ENCODE peak calls at places on chromosome 19, in nine cellular contexts. U is Peyer's patch, Z is progenitor cell of endocrine pancreas, T is AML-193, L is amniotic epithelial cell, H is fibroblast of lung, V is neuronal stem cell, K is Right ventricle myocardium superior, S is Kasumi-1. Y is an unnamed sample.

GRCh38 chr19:45852941-45853340 is 10.0 kb downstream of the SYMPK start:
- DNase-seq in U (no peak), H (peak; percentile 10), S (no peak), K (no peak), T (no peak), L (no peak), V (no peak), Z (no peak), Y (no peak)

GRCh38 chr19:42135836-42136235 is 3.6 kb upstream of the POU2F2 start:
- DNase-seq in V (no peak), U (no peak), K (no peak), L (no peak), S (peak; percentile 68), H (no peak), Z (no peak), T (no peak), Y (no peak)

GRCh38 chr19:48509467-48510194 is 2.0 kb downstream of the LMTK3 start:
- DNase-seq in Z (no peak), K (no peak), S (no peak), T (no peak), H (no peak), L (peak; percentile 32), V (no peak), U (no peak), Y (no peak)

GRCh38 chr19:16442386-16443276 is 29.1 kb downstream of the EPS15L1 start:
- DNase-seq in S (no peak), T (no peak), H (no peak), K (peak; percentile 65), V (no peak), U (peak; percentile 65), Z (no peak), L (no peak), Y (no peak)

GRCh38 chr19:21256722-21257121 is 72.5 kb downstream of the ZNF708 start:
- DNase-seq in K (no peak), L (peak; percentile 9), T (peak; percentile 11), H (peak; percentile 13), V (no peak), S (peak; percentile 8), U (no peak), Z (no peak), Y (no peak)

GRCh38 chr19:13463296-13463695 is 43.0 kb downstream of the CACNA1A start:
- DNase-seq in T (peak; percentile 0), V (peak; percentile 62), U (no peak), Z (peak; percentile 55), S (peak; percentile 2), L (no peak), H (peak; percentile 6), K (no peak), Y (peak; percentile 3)

GRCh38 chr19:6531956-6532243 is 1.1 kb downstream of the TNFSF9 start:
- DNase-seq in K (no peak), V (no peak), H (no peak), L (no peak), T (no peak), S (no peak), U (no peak), Z (no peak), Y (no peak)

GRCh38 chr19:48230555-48231129 is 25.1 kb downstream of the CARD8 start:
- DNase-seq in Z (no peak), S (no peak), V (no peak), K (no peak), T (no peak), L (no peak), U (no peak), H (no peak), Y (no peak)

GRCh38 chr19:30070198-30070969 is 128.3 kb downstream of the URI1 start:
- DNase-seq in H (no peak), K (no peak), V (peak; percentile 72), Z (no peak), T (no peak), S (no peak), U (peak; percentile 25), L (no peak), Y (no peak)

GRCh38 chr19:6693681-6694080 is 23.7 kb upstream of the TNFSF14 start:
- DNase-seq in L (no peak), U (no peak), S (no peak), T (no peak), K (no peak), H (no peak), V (no peak), Z (no peak), Y (no peak)

GRCh38 chr19:40245506-40246128 is 19.1 kb upstream of the CCNP start:
- DNase-seq in U (no peak), S (no peak), T (no peak), L (no peak), K (peak; percentile 40), Z (no peak), V (no peak), H (no peak), Y (no peak)

GRCh38 chr19:5775668-5776309 is 8.8 kb downstream of the PRR22 start:
- DNase-seq in T (no peak), U (no peak), H (peak; percentile 21), K (no peak), L (peak; percentile 42), S (no peak), Z (no peak), V (no peak), Y (no peak)

GRCh38 chr19:50065938-50066337 is 40.1 kb downstream of the ZNF473 start:
- DNase-seq in U (no peak), Z (no peak), K (no peak), L (no peak), V (no peak), S (no peak), H (no peak), T (no peak), Y (no peak)

GRCh38 chr19:39390460-39390758 is 497 bp downstream of the PAF1 start:
- DNase-seq in H (no peak), S (no peak), V (no peak), Z (no peak), U (peak; percentile 90), K (no peak), L (no peak), T (peak; percentile 31), Y (no peak)

GRCh38 chr19:13984875-13985741 is 21.0 kb downstream of the RFX1 start:
- DNase-seq in L (peak; percentile 39), S (no peak), K (no peak), Z (no peak), V (no peak), H (no peak), T (no peak), U (peak; percentile 81), Y (no peak)

GRCh38 chr19:18093439-18094161 is 4.0 kb upstream of the MAST3 start:
- DNase-seq in Z (no peak), L (peak; percentile 38), V (no peak), U (no peak), K (no peak), S (no peak), H (no peak), T (no peak), Y (no peak)

GRCh38 chr19:4537953-4538600 is 1.8 kb downstream of the LRG1 start:
- DNase-seq in U (no peak), L (no peak), K (no peak), T (no peak), V (no peak), S (no peak), H (no peak), Z (no peak), Y (no peak)

GRCh38 chr19:35524181-35524838 is 3.8 kb downstream of the SBSN start:
- DNase-seq in U (no peak), T (no peak), Z (no peak), L (no peak), S (no peak), H (no peak), V (no peak), K (no peak), Y (no peak)

GRCh38 chr19:8641908-8642547 is 11.6 kb downstream of the NFILZ start:
- DNase-seq in Z (no peak), V (no peak), S (peak; percentile 62), L (peak; percentile 54), K (no peak), U (no peak), H (peak; percentile 58), T (peak; percentile 74), Y (peak; percentile 75)

GRCh38 chr19:3580156-3580955 is 4.9 kb upstream of the GIPC3 start:
- DNase-seq in U (no peak), V (no peak), T (no peak), K (no peak), S (no peak), H (peak; percentile 98), Z (no peak), L (peak; percentile 93), Y (peak; percentile 93)

GRCh38 chr19:11050323-11051114 is 38.7 kb upstream of the LDLR start:
- DNase-seq in K (no peak), H (no peak), L (no peak), S (no peak), V (no peak), T (no peak), U (no peak), Z (no peak), Y (no peak)

GRCh38 chr19:19657397-19657783 is 6.1 kb downstream of the ATP13A1 start:
- DNase-seq in T (no peak), L (no peak), V (no peak), S (no peak), Z (no peak), U (no peak), H (peak; percentile 8), K (peak; percentile 37), Y (no peak)

GRCh38 chr19:47657719-47658118 is 48.8 kb downstream of the BICRA start:
- DNase-seq in U (no peak), Z (no peak), L (no peak), S (no peak), T (no peak), H (no peak), K (peak; percentile 6), V (no peak), Y (no peak)

GRCh38 chr19:7478173-7478842 is 10.5 kb downstream of the PEX11G start:
- DNase-seq in L (no peak), U (no peak), K (no peak), T (no peak), S (no peak), Z (no peak), V (no peak), H (peak; percentile 23), Y (peak; percentile 6)

GRCh38 chr19:39038098-39038497 is 5.7 kb upstream of the FBXO27 start:
- DNase-seq in Z (no peak), T (no peak), H (peak; percentile 35), L (peak; percentile 58), S (no peak), V (peak; percentile 49), K (no peak), U (peak; percentile 54), Y (peak; percentile 19)

GRCh38 chr19:19548915-19549537 is 11.0 kb downstream of the CILP2 start:
- DNase-seq in U (no peak), H (no peak), V (no peak), K (no peak), T (peak; percentile 55), Z (no peak), L (peak; percentile 62), S (no peak), Y (no peak)

GRCh38 chr19:48969276-48970138 is 4.4 kb downstream of the FTL start:
- DNase-seq in V (no peak), S (peak; percentile 33), K (no peak), L (peak; percentile 53), H (no peak), T (no peak), Z (no peak), U (no peak), Y (no peak)

GRCh38 chr19:28103916-28104315 is 1109.0 kb downstream of the UQCRFS1 start:
- DNase-seq in H (no peak), L (no peak), Z (no peak), T (no peak), K (no peak), S (no peak), U (no peak), V (peak; percentile 48), Y (no peak)

GRCh38 chr19:10643166-10643967 is 10.8 kb upstream of the ILF3 start:
- DNase-seq in H (no peak), T (no peak), L (no peak), Z (no peak), V (no peak), K (no peak), U (no peak), S (no peak), Y (no peak)

GRCh38 chr19:5038631-5039271 is 69.8 kb downstream of the KDM4B start:
- DNase-seq in T (no peak), V (no peak), K (no peak), L (peak; percentile 39), Z (no peak), U (no peak), S (peak; percentile 46), H (no peak), Y (no peak)

GRCh38 chr19:29687244-29687896 is 22.1 kb downstream of the PLEKHF1 start:
- DNase-seq in S (no peak), K (no peak), H (peak; percentile 99), Z (no peak), U (peak; percentile 53), L (peak; percentile 93), V (no peak), T (no peak), Y (peak; percentile 95)